ENCODE peak calls at places on chromosomes 7 and 10, in six cellular contexts. One of them, this sample, is unnamed.

GRCh38 chr10:59063491-59063890 is 113.0 kb upstream of the PHYHIPL start:
- DNase-seq in T-helper 2 cell: no peak
- DNase-seq in EH: no peak
- DNase-seq in fibroblast of pulmonary artery: no peak
- DNase-seq in AG04449: no peak
- DNase-seq in stimulated activated CD8-positive, alpha-beta memory T cell treated with anti-CD3 and anti-CD28 coated beads, Interleukin-2, amount 100 ng/mL, for 1 hour: no peak
- DNase-seq in this sample: no peak

GRCh38 chr10:68897336-68897741 is 3.8 kb upstream of the DDX50 start:
- DNase-seq in T-helper 2 cell: no peak
- DNase-seq in EH: peak
- DNase-seq in fibroblast of pulmonary artery: peak
- DNase-seq in AG04449: peak
- DNase-seq in stimulated activated CD8-positive, alpha-beta memory T cell treated with anti-CD3 and anti-CD28 coated beads, Interleukin-2, amount 100 ng/mL, for 1 hour: no peak
- DNase-seq in this sample: peak

GRCh38 chr10:70589762-70590662 is 12.5 kb downstream of the PRF1 start:
- DNase-seq in T-helper 2 cell: no peak
- DNase-seq in EH: peak
- DNase-seq in fibroblast of pulmonary artery: peak
- DNase-seq in AG04449: no peak
- DNase-seq in stimulated activated CD8-positive, alpha-beta memory T cell treated with anti-CD3 and anti-CD28 coated beads, Interleukin-2, amount 100 ng/mL, for 1 hour: no peak
- DNase-seq in this sample: no peak

GRCh38 chr10:118979661-118980060 is 49.9 kb upstream of the NANOS1 start:
- DNase-seq in T-helper 2 cell: no peak
- DNase-seq in EH: no peak
- DNase-seq in fibroblast of pulmonary artery: no peak
- DNase-seq in AG04449: no peak
- DNase-seq in stimulated activated CD8-positive, alpha-beta memory T cell treated with anti-CD3 and anti-CD28 coated beads, Interleukin-2, amount 100 ng/mL, for 1 hour: no peak
- DNase-seq in this sample: no peak

GRCh38 chr7:140678081-140678815 is 5.5 kb downstream of the ADCK2 start:
- DNase-seq in T-helper 2 cell: no peak
- DNase-seq in EH: no peak
- DNase-seq in fibroblast of pulmonary artery: no peak
- DNase-seq in AG04449: no peak
- DNase-seq in stimulated activated CD8-positive, alpha-beta memory T cell treated with anti-CD3 and anti-CD28 coated beads, Interleukin-2, amount 100 ng/mL, for 1 hour: no peak
- DNase-seq in this sample: no peak

GRCh38 chr10:46523881-46524470 is 32.5 kb downstream of the GPRIN2 start:
- DNase-seq in T-helper 2 cell: no peak
- DNase-seq in EH: peak
- DNase-seq in fibroblast of pulmonary artery: peak
- DNase-seq in AG04449: peak
- DNase-seq in stimulated activated CD8-positive, alpha-beta memory T cell treated with anti-CD3 and anti-CD28 coated beads, Interleukin-2, amount 100 ng/mL, for 1 hour: no peak
- DNase-seq in this sample: peak

GRCh38 chr10:27642023-27642589 is 103.5 kb downstream of the MKX start:
- DNase-seq in T-helper 2 cell: no peak
- DNase-seq in EH: no peak
- DNase-seq in fibroblast of pulmonary artery: no peak
- DNase-seq in AG04449: no peak
- DNase-seq in stimulated activated CD8-positive, alpha-beta memory T cell treated with anti-CD3 and anti-CD28 coated beads, Interleukin-2, amount 100 ng/mL, for 1 hour: no peak
- DNase-seq in this sample: no peak

GRCh38 chr10:33460461-33461294 is 126.2 kb upstream of the NRP1 start:
- DNase-seq in T-helper 2 cell: no peak
- DNase-seq in EH: peak
- DNase-seq in fibroblast of pulmonary artery: peak
- DNase-seq in AG04449: no peak
- DNase-seq in stimulated activated CD8-positive, alpha-beta memory T cell treated with anti-CD3 and anti-CD28 coated beads, Interleukin-2, amount 100 ng/mL, for 1 hour: no peak
- DNase-seq in this sample: peak

GRCh38 chr10:93454146-93454545 is 28.0 kb downstream of the MYOF start:
- DNase-seq in T-helper 2 cell: no peak
- DNase-seq in EH: no peak
- DNase-seq in fibroblast of pulmonary artery: no peak
- DNase-seq in AG04449: no peak
- DNase-seq in stimulated activated CD8-positive, alpha-beta memory T cell treated with anti-CD3 and anti-CD28 coated beads, Interleukin-2, amount 100 ng/mL, for 1 hour: no peak
- DNase-seq in this sample: no peak

GRCh38 chr7:47551550-47552121 is 30.3 kb downstream of the TNS3 start:
- DNase-seq in T-helper 2 cell: no peak
- DNase-seq in EH: no peak
- DNase-seq in fibroblast of pulmonary artery: no peak
- DNase-seq in AG04449: no peak
- DNase-seq in stimulated activated CD8-positive, alpha-beta memory T cell treated with anti-CD3 and anti-CD28 coated beads, Interleukin-2, amount 100 ng/mL, for 1 hour: no peak
- DNase-seq in this sample: no peak

GRCh38 chr10:15436696-15437095 is 65.6 kb upstream of the FAM171A1 start:
- DNase-seq in T-helper 2 cell: no peak
- DNase-seq in EH: no peak
- DNase-seq in fibroblast of pulmonary artery: no peak
- DNase-seq in AG04449: no peak
- DNase-seq in stimulated activated CD8-positive, alpha-beta memory T cell treated with anti-CD3 and anti-CD28 coated beads, Interleukin-2, amount 100 ng/mL, for 1 hour: no peak
- DNase-seq in this sample: peak

GRCh38 chr10:14660872-14661271 is 113.8 kb downstream of the FAM107B start:
- DNase-seq in T-helper 2 cell: no peak
- DNase-seq in EH: no peak
- DNase-seq in fibroblast of pulmonary artery: no peak
- DNase-seq in AG04449: no peak
- DNase-seq in stimulated activated CD8-positive, alpha-beta memory T cell treated with anti-CD3 and anti-CD28 coated beads, Interleukin-2, amount 100 ng/mL, for 1 hour: no peak
- DNase-seq in this sample: no peak

GRCh38 chr10:78754269-78755074 is 314.3 kb upstream of the ZMIZ1 start:
- DNase-seq in T-helper 2 cell: no peak
- DNase-seq in EH: peak
- DNase-seq in fibroblast of pulmonary artery: peak
- DNase-seq in AG04449: peak
- DNase-seq in stimulated activated CD8-positive, alpha-beta memory T cell treated with anti-CD3 and anti-CD28 coated beads, Interleukin-2, amount 100 ng/mL, for 1 hour: no peak
- DNase-seq in this sample: peak

GRCh38 chr7:22417841-22418240 is 60.9 kb upstream of the RAPGEF5 start:
- DNase-seq in T-helper 2 cell: no peak
- DNase-seq in EH: no peak
- DNase-seq in fibroblast of pulmonary artery: no peak
- DNase-seq in AG04449: no peak
- DNase-seq in stimulated activated CD8-positive, alpha-beta memory T cell treated with anti-CD3 and anti-CD28 coated beads, Interleukin-2, amount 100 ng/mL, for 1 hour: no peak
- DNase-seq in this sample: no peak

GRCh38 chr7:71824356-71824755 is 587.8 kb downstream of the CALN1 start:
- DNase-seq in T-helper 2 cell: no peak
- DNase-seq in EH: no peak
- DNase-seq in fibroblast of pulmonary artery: no peak
- DNase-seq in AG04449: peak
- DNase-seq in stimulated activated CD8-positive, alpha-beta memory T cell treated with anti-CD3 and anti-CD28 coated beads, Interleukin-2, amount 100 ng/mL, for 1 hour: no peak
- DNase-seq in this sample: peak

GRCh38 chr10:45427305-45427955 is 53.4 kb downstream of the ALOX5 start:
- DNase-seq in T-helper 2 cell: no peak
- DNase-seq in EH: no peak
- DNase-seq in fibroblast of pulmonary artery: no peak
- DNase-seq in AG04449: no peak
- DNase-seq in stimulated activated CD8-positive, alpha-beta memory T cell treated with anti-CD3 and anti-CD28 coated beads, Interleukin-2, amount 100 ng/mL, for 1 hour: no peak
- DNase-seq in this sample: no peak

GRCh38 chr10:18647945-18648344 is 3.4 kb downstream of the NSUN6 start:
- DNase-seq in T-helper 2 cell: no peak
- DNase-seq in EH: no peak
- DNase-seq in fibroblast of pulmonary artery: no peak
- DNase-seq in AG04449: no peak
- DNase-seq in stimulated activated CD8-positive, alpha-beta memory T cell treated with anti-CD3 and anti-CD28 coated beads, Interleukin-2, amount 100 ng/mL, for 1 hour: no peak
- DNase-seq in this sample: no peak

GRCh38 chr7:17774701-17775288 is 165.5 kb downstream of the SNX13 start:
- DNase-seq in T-helper 2 cell: no peak
- DNase-seq in EH: peak
- DNase-seq in fibroblast of pulmonary artery: no peak
- DNase-seq in AG04449: no peak
- DNase-seq in stimulated activated CD8-positive, alpha-beta memory T cell treated with anti-CD3 and anti-CD28 coated beads, Interleukin-2, amount 100 ng/mL, for 1 hour: no peak
- DNase-seq in this sample: no peak

GRCh38 chr7:118053353-118053752 is 130.6 kb upstream of the LSM8 start:
- DNase-seq in T-helper 2 cell: no peak
- DNase-seq in EH: no peak
- DNase-seq in fibroblast of pulmonary artery: no peak
- DNase-seq in AG04449: no peak
- DNase-seq in stimulated activated CD8-positive, alpha-beta memory T cell treated with anti-CD3 and anti-CD28 coated beads, Interleukin-2, amount 100 ng/mL, for 1 hour: no peak
- DNase-seq in this sample: peak

GRCh38 chr7:32357535-32358277 is 132.5 kb downstream of the LSM5 start:
- DNase-seq in T-helper 2 cell: no peak
- DNase-seq in EH: peak
- DNase-seq in fibroblast of pulmonary artery: no peak
- DNase-seq in AG04449: no peak
- DNase-seq in stimulated activated CD8-positive, alpha-beta memory T cell treated with anti-CD3 and anti-CD28 coated beads, Interleukin-2, amount 100 ng/mL, for 1 hour: no peak
- DNase-seq in this sample: peak

GRCh38 chr10:104922810-104923209 is 281.7 kb downstream of the SORCS3 start:
- DNase-seq in T-helper 2 cell: no peak
- DNase-seq in EH: no peak
- DNase-seq in fibroblast of pulmonary artery: no peak
- DNase-seq in AG04449: no peak
- DNase-seq in stimulated activated CD8-positive, alpha-beta memory T cell treated with anti-CD3 and anti-CD28 coated beads, Interleukin-2, amount 100 ng/mL, for 1 hour: no peak
- DNase-seq in this sample: no peak

GRCh38 chr7:38306914-38307313 is 33.5 kb upstream of the TARP start:
- DNase-seq in T-helper 2 cell: no peak
- DNase-seq in EH: no peak
- DNase-seq in fibroblast of pulmonary artery: no peak
- DNase-seq in AG04449: no peak
- DNase-seq in stimulated activated CD8-positive, alpha-beta memory T cell treated with anti-CD3 and anti-CD28 coated beads, Interleukin-2, amount 100 ng/mL, for 1 hour: no peak
- DNase-seq in this sample: no peak

GRCh38 chr10:77873558-77874380 is 52.8 kb downstream of the DLG5 start:
- DNase-seq in T-helper 2 cell: no peak
- DNase-seq in EH: peak
- DNase-seq in fibroblast of pulmonary artery: peak
- DNase-seq in AG04449: peak
- DNase-seq in stimulated activated CD8-positive, alpha-beta memory T cell treated with anti-CD3 and anti-CD28 coated beads, Interleukin-2, amount 100 ng/mL, for 1 hour: peak
- DNase-seq in this sample: peak

GRCh38 chr10:124735491-124736286 is 8.5 kb downstream of the FAM53B start:
- DNase-seq in T-helper 2 cell: no peak
- DNase-seq in EH: no peak
- DNase-seq in fibroblast of pulmonary artery: no peak
- DNase-seq in AG04449: no peak
- DNase-seq in stimulated activated CD8-positive, alpha-beta memory T cell treated with anti-CD3 and anti-CD28 coated beads, Interleukin-2, amount 100 ng/mL, for 1 hour: no peak
- DNase-seq in this sample: no peak

GRCh38 chr7:50151661-50152060 is 58.6 kb upstream of the ZPBP start:
- DNase-seq in T-helper 2 cell: no peak
- DNase-seq in EH: no peak
- DNase-seq in fibroblast of pulmonary artery: no peak
- DNase-seq in AG04449: no peak
- DNase-seq in stimulated activated CD8-positive, alpha-beta memory T cell treated with anti-CD3 and anti-CD28 coated beads, Interleukin-2, amount 100 ng/mL, for 1 hour: no peak
- DNase-seq in this sample: no peak

GRCh38 chr7:146208484-146208883 is 91.9 kb downstream of the CNTNAP2 start:
- DNase-seq in T-helper 2 cell: no peak
- DNase-seq in EH: no peak
- DNase-seq in fibroblast of pulmonary artery: no peak
- DNase-seq in AG04449: no peak
- DNase-seq in stimulated activated CD8-positive, alpha-beta memory T cell treated with anti-CD3 and anti-CD28 coated beads, Interleukin-2, amount 100 ng/mL, for 1 hour: no peak
- DNase-seq in this sample: no peak

GRCh38 chr10:79149662-79150443 is 81.1 kb downstream of the ZMIZ1 start:
- DNase-seq in T-helper 2 cell: no peak
- DNase-seq in EH: peak
- DNase-seq in fibroblast of pulmonary artery: peak
- DNase-seq in AG04449: no peak
- DNase-seq in stimulated activated CD8-positive, alpha-beta memory T cell treated with anti-CD3 and anti-CD28 coated beads, Interleukin-2, amount 100 ng/mL, for 1 hour: peak
- DNase-seq in this sample: peak

GRCh38 chr10:53314856-53315255 is 542.3 kb upstream of the MBL2 start:
- DNase-seq in T-helper 2 cell: no peak
- DNase-seq in EH: peak
- DNase-seq in fibroblast of pulmonary artery: peak
- DNase-seq in AG04449: peak
- DNase-seq in stimulated activated CD8-positive, alpha-beta memory T cell treated with anti-CD3 and anti-CD28 coated beads, Interleukin-2, amount 100 ng/mL, for 1 hour: no peak
- DNase-seq in this sample: no peak

GRCh38 chr7:97187067-97187466 is 69.6 kb downstream of the SDHAF3 start:
- DNase-seq in T-helper 2 cell: no peak
- DNase-seq in EH: peak
- DNase-seq in fibroblast of pulmonary artery: peak
- DNase-seq in AG04449: peak
- DNase-seq in stimulated activated CD8-positive, alpha-beta memory T cell treated with anti-CD3 and anti-CD28 coated beads, Interleukin-2, amount 100 ng/mL, for 1 hour: no peak
- DNase-seq in this sample: peak

GRCh38 chr10:132938472-132939329 is 3.7 kb downstream of the CFAP46 start:
- DNase-seq in T-helper 2 cell: no peak
- DNase-seq in EH: no peak
- DNase-seq in fibroblast of pulmonary artery: no peak
- DNase-seq in AG04449: no peak
- DNase-seq in stimulated activated CD8-positive, alpha-beta memory T cell treated with anti-CD3 and anti-CD28 coated beads, Interleukin-2, amount 100 ng/mL, for 1 hour: no peak
- DNase-seq in this sample: peak

GRCh38 chr10:114412907-114413386 is 8.6 kb upstream of the AFAP1L2 start:
- DNase-seq in T-helper 2 cell: no peak
- DNase-seq in EH: peak
- DNase-seq in fibroblast of pulmonary artery: peak
- DNase-seq in AG04449: no peak
- DNase-seq in stimulated activated CD8-positive, alpha-beta memory T cell treated with anti-CD3 and anti-CD28 coated beads, Interleukin-2, amount 100 ng/mL, for 1 hour: no peak
- DNase-seq in this sample: peak

GRCh38 chr10:49539320-49539885 is 482 bp upstream of the ERCC6 start:
- DNase-seq in T-helper 2 cell: peak
- DNase-seq in EH: peak
- DNase-seq in fibroblast of pulmonary artery: peak
- DNase-seq in AG04449: no peak
- DNase-seq in stimulated activated CD8-positive, alpha-beta memory T cell treated with anti-CD3 and anti-CD28 coated beads, Interleukin-2, amount 100 ng/mL, for 1 hour: peak
- DNase-seq in this sample: peak

GRCh38 chr10:101545898-101546297 is 42.2 kb downstream of the POLL start:
- DNase-seq in T-helper 2 cell: no peak
- DNase-seq in EH: no peak
- DNase-seq in fibroblast of pulmonary artery: no peak
- DNase-seq in AG04449: no peak
- DNase-seq in stimulated activated CD8-positive, alpha-beta memory T cell treated with anti-CD3 and anti-CD28 coated beads, Interleukin-2, amount 100 ng/mL, for 1 hour: no peak
- DNase-seq in this sample: no peak

GRCh38 chr10:113987156-113987555 is 56.5 kb upstream of the ADRB1 start:
- DNase-seq in T-helper 2 cell: no peak
- DNase-seq in EH: no peak
- DNase-seq in fibroblast of pulmonary artery: no peak
- DNase-seq in AG04449: no peak
- DNase-seq in stimulated activated CD8-positive, alpha-beta memory T cell treated with anti-CD3 and anti-CD28 coated beads, Interleukin-2, amount 100 ng/mL, for 1 hour: no peak
- DNase-seq in this sample: no peak

GRCh38 chr7:105612806-105613205 is 31.5 kb upstream of the EFCAB10 start:
- DNase-seq in T-helper 2 cell: no peak
- DNase-seq in EH: no peak
- DNase-seq in fibroblast of pulmonary artery: no peak
- DNase-seq in AG04449: no peak
- DNase-seq in stimulated activated CD8-positive, alpha-beta memory T cell treated with anti-CD3 and anti-CD28 coated beads, Interleukin-2, amount 100 ng/mL, for 1 hour: no peak
- DNase-seq in this sample: no peak

GRCh38 chr7:27650283-27650682 is 12.4 kb downstream of the HIBADH start:
- DNase-seq in T-helper 2 cell: no peak
- DNase-seq in EH: no peak
- DNase-seq in fibroblast of pulmonary artery: no peak
- DNase-seq in AG04449: no peak
- DNase-seq in stimulated activated CD8-positive, alpha-beta memory T cell treated with anti-CD3 and anti-CD28 coated beads, Interleukin-2, amount 100 ng/mL, for 1 hour: no peak
- DNase-seq in this sample: no peak

This sample was measured in Daoy.